ENCODE peak calls at places on chromosomes 1 and 21, in six cellular contexts. One of them, this sample, is unnamed. For H3K9me3, the result is how much of the 10 kb centered on the place peaks cover.

GRCh38 chr1:216926681-216927080 is 203.5 kb upstream of the ESRRG start:
- DNase-seq in stomach: no peak
- DNase-seq in A549: no peak
- DNase-seq in heart right ventricle: no peak
- DNase-seq in kidney: no peak
- DNase-seq in lung: no peak
- DNase-seq in this sample: no peak

GRCh38 chr1:7403265-7404045 is 367.6 kb upstream of the VAMP3 start:
- DNase-seq in stomach: peak
- DNase-seq in A549: peak
- DNase-seq in heart right ventricle: peak
- DNase-seq in kidney: no peak
- DNase-seq in lung: peak
- DNase-seq in this sample: no peak

GRCh38 chr1:161936786-161937185 is 86.9 kb downstream of the OLFML2B start:
- DNase-seq in stomach: no peak
- DNase-seq in A549: no peak
- DNase-seq in heart right ventricle: no peak
- DNase-seq in kidney: no peak
- DNase-seq in lung: no peak
- DNase-seq in this sample: no peak

GRCh38 chr1:229664133-229664689 is 38.2 kb downstream of the URB2 start:
- DNase-seq in stomach: peak
- DNase-seq in A549: no peak
- DNase-seq in heart right ventricle: no peak
- DNase-seq in kidney: no peak
- DNase-seq in lung: no peak
- DNase-seq in this sample: no peak

GRCh38 chr21:40686526-40686925 is 160.4 kb downstream of the DSCAM start:
- DNase-seq in stomach: no peak
- DNase-seq in A549: no peak
- DNase-seq in heart right ventricle: no peak
- DNase-seq in kidney: no peak
- DNase-seq in lung: no peak
- DNase-seq in this sample: no peak

GRCh38 chr1:47184090-47184735 is 5.6 kb downstream of the PDZK1IP1 start:
- DNase-seq in stomach: peak
- DNase-seq in A549: no peak
- DNase-seq in heart right ventricle: no peak
- DNase-seq in kidney: no peak
- DNase-seq in lung: no peak
- DNase-seq in this sample: no peak

GRCh38 chr1:228374711-228375577 is 31.7 kb downstream of the TRIM11 start:
- DNase-seq in stomach: peak
- DNase-seq in A549: peak
- DNase-seq in heart right ventricle: peak
- DNase-seq in kidney: peak
- DNase-seq in lung: peak
- DNase-seq in this sample: no peak

GRCh38 chr1:166905930-166906329 is 29.9 kb upstream of the TADA1 start:
- DNase-seq in stomach: no peak
- DNase-seq in A549: no peak
- DNase-seq in heart right ventricle: no peak
- DNase-seq in kidney: no peak
- DNase-seq in lung: no peak
- DNase-seq in this sample: no peak

GRCh38 chr1:62025892-62026291 is 168.8 kb upstream of the L1TD1 start:
- DNase-seq in stomach: no peak
- DNase-seq in A549: no peak
- DNase-seq in heart right ventricle: no peak
- DNase-seq in kidney: no peak
- DNase-seq in lung: no peak
- DNase-seq in this sample: no peak

GRCh38 chr1:224736619-224737352 is 120.7 kb downstream of the CNIH3 start:
- DNase-seq in stomach: no peak
- DNase-seq in A549: no peak
- DNase-seq in heart right ventricle: peak
- DNase-seq in kidney: no peak
- DNase-seq in lung: no peak
- DNase-seq in this sample: no peak

GRCh38 chr1:25197982-25198681 is 34.2 kb downstream of the SYF2 start:
- DNase-seq in stomach: no peak
- DNase-seq in A549: no peak
- DNase-seq in heart right ventricle: no peak
- DNase-seq in kidney: no peak
- DNase-seq in lung: no peak
- DNase-seq in this sample: no peak

GRCh38 chr21:31725202-31725840 is 6.6 kb downstream of the SCAF4 start:
- DNase-seq in stomach: no peak
- DNase-seq in A549: no peak
- DNase-seq in heart right ventricle: no peak
- DNase-seq in kidney: no peak
- DNase-seq in lung: no peak
- DNase-seq in this sample: no peak

GRCh38 chr1:46410156-46411009 is 16.3 kb downstream of the FAAH start:
- DNase-seq in stomach: no peak
- DNase-seq in A549: no peak
- DNase-seq in heart right ventricle: no peak
- DNase-seq in kidney: no peak
- DNase-seq in lung: no peak
- DNase-seq in this sample: no peak

GRCh38 chr21:38297193-38297592 is 40.4 kb downstream of the KCNJ15 start:
- DNase-seq in stomach: no peak
- DNase-seq in A549: no peak
- DNase-seq in heart right ventricle: no peak
- DNase-seq in kidney: no peak
- DNase-seq in lung: no peak
- DNase-seq in this sample: no peak

GRCh38 chr1:108100148-108100547 is 100.0 kb downstream of the SLC25A24 start:
- DNase-seq in stomach: no peak
- DNase-seq in A549: no peak
- DNase-seq in heart right ventricle: no peak
- DNase-seq in kidney: no peak
- DNase-seq in lung: no peak
- DNase-seq in this sample: no peak
- H3K9me3 ChIP-seq in stomach: under half
- H3K9me3 ChIP-seq in A549: under half
- H3K9me3 ChIP-seq in heart right ventricle: under half
- H3K9me3 ChIP-seq in kidney: under half
- H3K9me3 ChIP-seq in lung: under half
- H3K9me3 ChIP-seq in this sample: under half

GRCh38 chr1:159781992-159782391 is 1.2 kb downstream of the DUSP23 start:
- DNase-seq in stomach: no peak
- DNase-seq in A549: no peak
- DNase-seq in heart right ventricle: no peak
- DNase-seq in kidney: peak
- DNase-seq in lung: no peak
- DNase-seq in this sample: no peak
- H3K4me3 ChIP-seq in stomach: no peak
- H3K4me3 ChIP-seq in A549: peak
- H3K4me3 ChIP-seq in heart right ventricle: peak
- H3K4me3 ChIP-seq in kidney: peak
- H3K4me3 ChIP-seq in lung: peak
- H3K4me3 ChIP-seq in this sample: peak

DNA sequence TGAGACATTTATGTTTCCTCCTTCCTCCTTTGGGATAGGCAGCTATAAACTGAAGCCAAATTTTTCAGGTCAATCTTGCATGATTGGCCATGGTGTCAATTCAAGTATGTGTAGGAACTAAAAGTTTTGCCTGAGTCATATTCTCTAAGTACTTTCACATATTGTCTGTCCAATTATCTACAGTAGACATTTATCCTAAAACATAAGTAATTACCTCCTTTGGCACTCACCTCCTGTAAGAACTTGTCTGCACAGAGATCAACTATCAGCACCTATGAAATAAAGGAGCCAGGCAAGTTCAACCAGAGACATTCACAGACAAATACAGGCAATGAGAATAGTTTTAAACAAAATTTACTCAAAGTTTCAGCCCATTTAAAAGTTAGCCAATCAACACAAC is 14.2 kb upstream of the BCAS2 start:
- DNase-seq in stomach: no peak
- DNase-seq in A549: no peak
- DNase-seq in heart right ventricle: no peak
- DNase-seq in kidney: no peak
- DNase-seq in lung: no peak
- DNase-seq in this sample: no peak
- H3K9me3 ChIP-seq in stomach: under half
- H3K9me3 ChIP-seq in A549: under half
- H3K9me3 ChIP-seq in heart right ventricle: under half
- H3K9me3 ChIP-seq in kidney: under half
- H3K9me3 ChIP-seq in lung: under half
- H3K9me3 ChIP-seq in this sample: under half

GRCh38 chr1:30757196-30757949 is at the start of gene LAPTM5:
- DNase-seq in stomach: peak
- DNase-seq in A549: no peak
- DNase-seq in heart right ventricle: peak
- DNase-seq in kidney: peak
- DNase-seq in lung: peak
- DNase-seq in this sample: no peak
- H3K4me3 ChIP-seq in stomach: peak
- H3K4me3 ChIP-seq in A549: no peak
- H3K4me3 ChIP-seq in heart right ventricle: peak
- H3K4me3 ChIP-seq in kidney: peak
- H3K4me3 ChIP-seq in lung: peak
- H3K4me3 ChIP-seq in this sample: peak

GRCh38 chr1:58432813-58433668 is 113.5 kb downstream of the OMA1 start:
- DNase-seq in stomach: no peak
- DNase-seq in A549: no peak
- DNase-seq in heart right ventricle: no peak
- DNase-seq in kidney: peak
- DNase-seq in lung: no peak
- DNase-seq in this sample: no peak
- H3K9me3 ChIP-seq in stomach: under half
- H3K9me3 ChIP-seq in A549: under half
- H3K9me3 ChIP-seq in heart right ventricle: under half
- H3K9me3 ChIP-seq in kidney: under half
- H3K9me3 ChIP-seq in lung: under half
- H3K9me3 ChIP-seq in this sample: under half

DNA sequence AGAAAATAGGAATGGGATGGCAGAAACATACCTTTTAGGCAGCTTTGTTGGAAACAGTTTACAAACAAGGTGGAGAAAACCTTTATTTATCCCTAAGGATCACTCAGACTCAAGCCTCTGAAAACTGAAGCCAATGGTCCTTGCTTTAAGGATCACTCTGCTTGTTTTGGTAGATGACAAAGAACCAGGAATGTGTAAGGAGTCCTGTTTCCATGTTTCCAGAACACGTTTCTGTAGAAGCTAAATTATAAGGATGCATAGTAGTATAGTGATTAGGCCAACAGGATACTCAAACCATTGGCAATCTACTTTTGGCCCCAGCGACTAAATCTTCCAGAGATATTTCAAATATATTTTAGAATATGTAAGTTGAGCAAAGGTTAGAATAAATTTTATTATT is 149.1 kb upstream of the HP1BP3 start:
- DNase-seq in stomach: no peak
- DNase-seq in A549: no peak
- DNase-seq in heart right ventricle: no peak
- DNase-seq in kidney: no peak
- DNase-seq in lung: no peak
- DNase-seq in this sample: no peak
- H3K4me3 ChIP-seq in stomach: no peak
- H3K4me3 ChIP-seq in A549: no peak
- H3K4me3 ChIP-seq in heart right ventricle: no peak
- H3K4me3 ChIP-seq in kidney: no peak
- H3K4me3 ChIP-seq in lung: no peak
- H3K4me3 ChIP-seq in this sample: no peak

DNA sequence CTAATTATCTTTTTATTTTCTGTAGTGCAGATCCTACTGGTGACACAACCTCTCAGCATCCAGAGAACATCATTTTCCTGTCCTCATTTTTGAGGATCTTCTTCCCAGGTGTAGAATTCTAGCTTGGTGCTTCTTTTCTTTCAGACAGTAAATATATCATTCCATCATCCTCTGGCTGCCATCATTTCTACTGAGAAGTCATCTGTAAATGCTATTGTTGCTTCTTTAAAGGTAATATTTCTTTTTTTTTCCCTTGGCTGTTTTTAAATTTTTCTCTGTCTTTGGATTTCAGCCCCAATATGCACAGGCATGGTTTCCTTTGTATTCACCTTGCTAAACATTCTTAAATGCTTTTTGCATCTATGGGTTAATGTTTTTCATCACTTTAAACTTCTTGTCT is 3.3 kb upstream of the KRTAP10-9 start:
- DNase-seq in stomach: no peak
- DNase-seq in A549: no peak
- DNase-seq in heart right ventricle: no peak
- DNase-seq in kidney: no peak
- DNase-seq in lung: no peak
- DNase-seq in this sample: no peak
- H3K9me3 ChIP-seq in stomach: under half
- H3K9me3 ChIP-seq in A549: under half
- H3K9me3 ChIP-seq in heart right ventricle: under half
- H3K9me3 ChIP-seq in kidney: under half
- H3K9me3 ChIP-seq in lung: under half
- H3K9me3 ChIP-seq in this sample: under half